ENCODE peak calls at places on chromosomes 11 and 22, in five cellular contexts. One of them, this sample, is unnamed.

GRCh38 chr11:29024386-29024785 is 916.2 kb downstream of the METTL15 start:
- DNase-seq in IMR-90: peak; percentile 46
- DNase-seq in kidney: no peak
- DNase-seq in endothelial cell of umbilical vein: no peak
- DNase-seq in adipocyte: no peak
- DNase-seq in this sample: no peak

GRCh38 chr11:1674879-1675235 is 22.1 kb upstream of the KRTAP5-6 start:
- DNase-seq in IMR-90: no peak
- DNase-seq in kidney: peak; percentile 49
- DNase-seq in endothelial cell of umbilical vein: no peak
- DNase-seq in adipocyte: no peak
- DNase-seq in this sample: no peak

GRCh38 chr11:2929511-2929879 is 275 bp upstream of the PHLDA2 start:
- DNase-seq in IMR-90: peak; percentile 72
- DNase-seq in kidney: peak; percentile 92
- DNase-seq in endothelial cell of umbilical vein: peak; percentile 68
- DNase-seq in adipocyte: peak; percentile 90
- DNase-seq in this sample: no peak

GRCh38 chr22:48488611-48489456 is 1338.8 kb downstream of the BRD1 start:
- DNase-seq in IMR-90: no peak
- DNase-seq in kidney: no peak
- DNase-seq in endothelial cell of umbilical vein: no peak
- DNase-seq in adipocyte: no peak
- DNase-seq in this sample: peak; percentile 45

GRCh38 chr11:6855971-6856542 is 6.8 kb upstream of the OR10A2 start:
- DNase-seq in IMR-90: peak; percentile 67
- DNase-seq in kidney: no peak
- DNase-seq in endothelial cell of umbilical vein: no peak
- DNase-seq in adipocyte: peak; percentile 18
- DNase-seq in this sample: no peak

GRCh38 chr22:42388130-42388797 is 43.9 kb downstream of the NFAM1 start:
- DNase-seq in IMR-90: peak; percentile 17
- DNase-seq in kidney: no peak
- DNase-seq in endothelial cell of umbilical vein: no peak
- DNase-seq in adipocyte: no peak
- DNase-seq in this sample: no peak

GRCh38 chr11:61098778-61099177 is 3.5 kb upstream of the CD5 start:
- DNase-seq in IMR-90: no peak
- DNase-seq in kidney: no peak
- DNase-seq in endothelial cell of umbilical vein: no peak
- DNase-seq in adipocyte: no peak
- DNase-seq in this sample: no peak

GRCh38 chr11:69865707-69866106 is 46.5 kb upstream of the FGF3 start:
- DNase-seq in IMR-90: no peak
- DNase-seq in kidney: peak; percentile 22
- DNase-seq in endothelial cell of umbilical vein: no peak
- DNase-seq in adipocyte: no peak
- DNase-seq in this sample: no peak

GRCh38 chr22:25109878-25110595 is 89.6 kb upstream of the CRYBB3 start:
- DNase-seq in IMR-90: no peak
- DNase-seq in kidney: no peak
- DNase-seq in endothelial cell of umbilical vein: no peak
- DNase-seq in adipocyte: no peak
- DNase-seq in this sample: no peak

GRCh38 chr11:69157822-69158231 is 2.1 kb downstream of the SMIM38 start:
- DNase-seq in IMR-90: no peak
- DNase-seq in kidney: no peak
- DNase-seq in endothelial cell of umbilical vein: no peak
- DNase-seq in adipocyte: no peak
- DNase-seq in this sample: no peak

GRCh38 chr11:65072631-65072966 is 11.2 kb downstream of the CDCA5 start:
- DNase-seq in IMR-90: no peak
- DNase-seq in kidney: no peak
- DNase-seq in endothelial cell of umbilical vein: no peak
- DNase-seq in adipocyte: no peak
- DNase-seq in this sample: no peak

GRCh38 chr11:125956371-125956770 is 10.5 kb downstream of the VSIG10L2 start:
- DNase-seq in IMR-90: peak; percentile 7
- DNase-seq in kidney: no peak
- DNase-seq in endothelial cell of umbilical vein: no peak
- DNase-seq in adipocyte: no peak
- DNase-seq in this sample: no peak

GRCh38 chr11:6393989-6394670 is 3.9 kb downstream of the SMPD1 start:
- DNase-seq in IMR-90: no peak
- DNase-seq in kidney: no peak
- DNase-seq in endothelial cell of umbilical vein: no peak
- DNase-seq in adipocyte: no peak
- DNase-seq in this sample: no peak

GRCh38 chr11:93054881-93055280 is 85.4 kb downstream of the MTNR1B start:
- DNase-seq in IMR-90: peak; percentile 99
- DNase-seq in kidney: no peak
- DNase-seq in endothelial cell of umbilical vein: peak; percentile 59
- DNase-seq in adipocyte: peak; percentile 88
- DNase-seq in this sample: no peak

GRCh38 chr11:47256374-47256773 is 1.4 kb upstream of the NR1H3 start:
- DNase-seq in IMR-90: no peak
- DNase-seq in kidney: no peak
- DNase-seq in endothelial cell of umbilical vein: no peak
- DNase-seq in adipocyte: no peak
- DNase-seq in this sample: no peak

GRCh38 chr11:38060930-38061329 is 1462.9 kb upstream of the RAG2 start:
- DNase-seq in IMR-90: no peak
- DNase-seq in kidney: no peak
- DNase-seq in endothelial cell of umbilical vein: peak; percentile 41
- DNase-seq in adipocyte: no peak
- DNase-seq in this sample: no peak

GRCh38 chr11:2466069-2466801 is 21.4 kb downstream of the KCNQ1 start:
- DNase-seq in IMR-90: no peak
- DNase-seq in kidney: no peak
- DNase-seq in endothelial cell of umbilical vein: no peak
- DNase-seq in adipocyte: no peak
- DNase-seq in this sample: no peak

GRCh38 chr11:119491753-119492455 is 68.9 kb upstream of the THY1 start:
- DNase-seq in IMR-90: peak; percentile 12
- DNase-seq in kidney: peak; percentile 11
- DNase-seq in endothelial cell of umbilical vein: no peak
- DNase-seq in adipocyte: peak; percentile 49
- DNase-seq in this sample: no peak

GRCh38 chr11:46456676-46457432 is 65.3 kb upstream of the CHRM4 start:
- DNase-seq in IMR-90: no peak
- DNase-seq in kidney: no peak
- DNase-seq in endothelial cell of umbilical vein: no peak
- DNase-seq in adipocyte: no peak
- DNase-seq in this sample: no peak

GRCh38 chr11:18754308-18754707 is 28.3 kb upstream of the IGSF22 start:
- DNase-seq in IMR-90: peak; percentile 52
- DNase-seq in kidney: no peak
- DNase-seq in endothelial cell of umbilical vein: peak; percentile 7
- DNase-seq in adipocyte: no peak
- DNase-seq in this sample: no peak

GRCh38 chr11:7548659-7549283 is 35.0 kb downstream of the PPFIBP2 start:
- DNase-seq in IMR-90: no peak
- DNase-seq in kidney: no peak
- DNase-seq in endothelial cell of umbilical vein: no peak
- DNase-seq in adipocyte: no peak
- DNase-seq in this sample: peak; percentile 63

GRCh38 chr11:101211407-101211975 is 81.9 kb upstream of the PGR start:
- DNase-seq in IMR-90: no peak
- DNase-seq in kidney: no peak
- DNase-seq in endothelial cell of umbilical vein: no peak
- DNase-seq in adipocyte: no peak
- DNase-seq in this sample: no peak

GRCh38 chr11:1557168-1557884 is 14.7 kb downstream of the DUSP8 start:
- DNase-seq in IMR-90: no peak
- DNase-seq in kidney: peak; percentile 69
- DNase-seq in endothelial cell of umbilical vein: no peak
- DNase-seq in adipocyte: no peak
- DNase-seq in this sample: no peak

GRCh38 chr11:13502492-13502891 is 6.7 kb upstream of the PTH start:
- DNase-seq in IMR-90: no peak
- DNase-seq in kidney: no peak
- DNase-seq in endothelial cell of umbilical vein: no peak
- DNase-seq in adipocyte: no peak
- DNase-seq in this sample: no peak

GRCh38 chr11:92048415-92048814 is 176.2 kb upstream of the FAT3 start:
- DNase-seq in IMR-90: no peak
- DNase-seq in kidney: no peak
- DNase-seq in endothelial cell of umbilical vein: no peak
- DNase-seq in adipocyte: no peak
- DNase-seq in this sample: no peak

GRCh38 chr11:13114566-13115465 is 105.7 kb downstream of the RASSF10 start:
- DNase-seq in IMR-90: no peak
- DNase-seq in kidney: no peak
- DNase-seq in endothelial cell of umbilical vein: no peak
- DNase-seq in adipocyte: no peak
- DNase-seq in this sample: no peak

GRCh38 chr22:27406389-27406861 is 395.1 kb downstream of the MN1 start:
- DNase-seq in IMR-90: peak; percentile 22
- DNase-seq in kidney: no peak
- DNase-seq in endothelial cell of umbilical vein: no peak
- DNase-seq in adipocyte: no peak
- DNase-seq in this sample: no peak

GRCh38 chr11:68384530-68385081 is 72.2 kb downstream of the LRP5 start:
- DNase-seq in IMR-90: no peak
- DNase-seq in kidney: no peak
- DNase-seq in endothelial cell of umbilical vein: no peak
- DNase-seq in adipocyte: no peak
- DNase-seq in this sample: no peak

GRCh38 chr11:60121259-60121658 is 32.8 kb downstream of the MS4A2 start:
- DNase-seq in IMR-90: no peak
- DNase-seq in kidney: no peak
- DNase-seq in endothelial cell of umbilical vein: no peak
- DNase-seq in adipocyte: no peak
- DNase-seq in this sample: no peak

GRCh38 chr11:82732348-82732733 is 1.3 kb downstream of the FAM181B start:
- DNase-seq in IMR-90: no peak
- DNase-seq in kidney: peak; percentile 56
- DNase-seq in endothelial cell of umbilical vein: no peak
- DNase-seq in adipocyte: no peak
- DNase-seq in this sample: no peak

GRCh38 chr22:32602154-32602553 is 127.5 kb downstream of the FBXO7 start:
- DNase-seq in IMR-90: no peak
- DNase-seq in kidney: no peak
- DNase-seq in endothelial cell of umbilical vein: no peak
- DNase-seq in adipocyte: no peak
- DNase-seq in this sample: no peak

GRCh38 chr11:92627615-92628201 is 341.7 kb upstream of the MTNR1B start:
- DNase-seq in IMR-90: peak; percentile 31
- DNase-seq in kidney: no peak
- DNase-seq in endothelial cell of umbilical vein: no peak
- DNase-seq in adipocyte: no peak
- DNase-seq in this sample: no peak

GRCh38 chr11:131664811-131665210 is 294.4 kb downstream of the NTM start:
- DNase-seq in IMR-90: no peak
- DNase-seq in kidney: no peak
- DNase-seq in endothelial cell of umbilical vein: no peak
- DNase-seq in adipocyte: no peak
- DNase-seq in this sample: no peak

GRCh38 chr22:39901519-39902146 is 749 bp downstream of the GRAP2 start:
- DNase-seq in IMR-90: no peak
- DNase-seq in kidney: no peak
- DNase-seq in endothelial cell of umbilical vein: no peak
- DNase-seq in adipocyte: no peak
- DNase-seq in this sample: no peak

GRCh38 chr11:61538636-61538961 is 30.1 kb downstream of the LRRC10B start:
- DNase-seq in IMR-90: no peak
- DNase-seq in kidney: no peak
- DNase-seq in endothelial cell of umbilical vein: no peak
- DNase-seq in adipocyte: no peak
- DNase-seq in this sample: no peak

GRCh38 chr11:120528749-120529148 is 17.2 kb downstream of the GRIK4 start:
- DNase-seq in IMR-90: no peak
- DNase-seq in kidney: peak; percentile 8
- DNase-seq in endothelial cell of umbilical vein: no peak
- DNase-seq in adipocyte: no peak
- DNase-seq in this sample: no peak

GRCh38 chr22:23278883-23279675 is 98.8 kb downstream of the BCR start:
- DNase-seq in IMR-90: no peak
- DNase-seq in kidney: no peak
- DNase-seq in endothelial cell of umbilical vein: peak; percentile 20
- DNase-seq in adipocyte: no peak
- DNase-seq in this sample: no peak
- H3K9ac ChIP-seq in IMR-90: no peak overlapping the region
- H3K9ac ChIP-seq in kidney: no peak overlapping the region
- H3K9ac ChIP-seq in endothelial cell of umbilical vein: no peak overlapping the region
- H3K9ac ChIP-seq in adipocyte: no peak overlapping the region
- H3K9ac ChIP-seq in this sample: no peak overlapping the region

GRCh38 chr11:35046606-35047005 is 92.4 kb upstream of the CD44 start:
- DNase-seq in IMR-90: no peak
- DNase-seq in kidney: no peak
- DNase-seq in endothelial cell of umbilical vein: no peak
- DNase-seq in adipocyte: no peak
- DNase-seq in this sample: no peak
- H3K9ac ChIP-seq in IMR-90: no peak overlapping the region
- H3K9ac ChIP-seq in kidney: no peak overlapping the region
- H3K9ac ChIP-seq in endothelial cell of umbilical vein: no peak overlapping the region
- H3K9ac ChIP-seq in adipocyte: no peak overlapping the region
- H3K9ac ChIP-seq in this sample: no peak overlapping the region

DNA sequence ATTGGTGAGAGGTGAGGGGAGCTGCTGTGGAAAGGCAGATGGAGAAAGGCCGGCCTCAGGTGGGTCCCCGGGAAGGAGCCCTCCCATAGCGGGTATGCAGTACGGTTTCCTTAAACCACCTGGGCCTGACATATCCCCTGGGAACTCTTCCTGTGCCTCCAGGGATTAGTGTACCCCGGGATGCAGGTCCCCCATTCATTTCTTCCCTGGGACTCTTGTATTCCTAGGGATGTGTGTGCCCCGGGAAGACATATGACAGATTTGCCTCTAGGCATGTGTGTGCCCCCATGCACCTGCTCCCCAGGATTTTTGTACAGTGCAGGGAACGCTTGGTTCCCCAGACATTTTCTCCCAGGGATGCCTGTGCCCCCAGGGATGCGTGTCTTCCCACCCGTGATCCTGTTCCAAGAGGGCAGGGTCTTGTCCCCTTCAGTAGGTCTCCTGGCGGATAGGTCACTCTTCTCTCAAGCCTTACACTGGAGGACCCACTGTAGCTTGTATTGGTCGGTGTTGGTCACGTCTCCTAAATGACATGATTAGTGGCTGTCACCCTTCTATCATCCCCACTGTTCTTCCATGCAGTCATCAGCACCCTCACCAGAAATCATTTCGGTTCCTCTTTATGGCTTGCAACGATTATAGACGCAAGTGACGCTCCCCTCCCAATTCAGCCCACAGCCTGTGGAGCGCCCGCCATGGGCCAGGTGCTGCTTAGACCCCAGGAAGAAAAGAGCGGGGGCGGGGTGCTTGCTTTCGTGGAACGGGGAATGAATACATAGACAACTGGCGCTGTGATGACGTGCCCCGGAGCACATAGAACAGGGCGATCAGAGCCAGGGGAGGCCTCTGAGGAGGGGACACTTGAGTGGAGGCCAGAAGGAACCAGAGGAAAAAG is 1.3 kb downstream of the PARVB start:
- DNase-seq in IMR-90: no peak
- DNase-seq in kidney: peak; percentile 84
- DNase-seq in endothelial cell of umbilical vein: peak; percentile 21
- DNase-seq in adipocyte: no peak
- DNase-seq in this sample: peak; percentile 60
- H3K9ac ChIP-seq in IMR-90: no peak overlapping the region
- H3K9ac ChIP-seq in kidney: peak overlapping the region; percentile 15
- H3K9ac ChIP-seq in endothelial cell of umbilical vein: peak overlapping the region; percentile 75
- H3K9ac ChIP-seq in adipocyte: peak overlapping the region; percentile 85
- H3K9ac ChIP-seq in this sample: peak overlapping the region; percentile 94

GRCh38 chr11:78787696-78788095 is 213.0 kb upstream of the NARS2 start:
- DNase-seq in IMR-90: no peak
- DNase-seq in kidney: no peak
- DNase-seq in endothelial cell of umbilical vein: no peak
- DNase-seq in adipocyte: peak; percentile 15
- DNase-seq in this sample: no peak
- H3K9ac ChIP-seq in IMR-90: no peak overlapping the region
- H3K9ac ChIP-seq in kidney: no peak overlapping the region
- H3K9ac ChIP-seq in endothelial cell of umbilical vein: no peak overlapping the region
- H3K9ac ChIP-seq in adipocyte: no peak overlapping the region
- H3K9ac ChIP-seq in this sample: no peak overlapping the region

This sample was measured in MM.1S.